ENCODE peak calls at places on chromosomes 6 and 20, in seven cellular contexts. W is H1, A is SK-N-SH, P is HCT116, F is HepG2, I is K562, T is GM12878. R is an unnamed sample.

GRCh38 chr6:138107078-138107751 is at the start of gene PERP:
- DNase-seq in W (no peak), A (peak), P (peak), F (peak), I (peak), T (no peak), R (peak)

GRCh38 chr20:61115627-61116026 is 136.4 kb upstream of the CDH4 start:
- DNase-seq in W (no peak), A (no peak), P (no peak), F (no peak), I (no peak), T (no peak), R (no peak)

GRCh38 chr20:56626367-56627121 is 2.6 kb upstream of the TFAP2C start:
- DNase-seq in W (peak), A (peak), P (peak), F (no peak), I (peak), T (no peak), R (no peak)

GRCh38 chr6:17472653-17473183 is 79.3 kb downstream of the CAP2 start:
- DNase-seq in W (no peak), A (peak), P (no peak), F (no peak), I (no peak), T (no peak), R (peak)

GRCh38 chr20:59985864-59986263 is 27.6 kb downstream of the CDH26 start:
- DNase-seq in W (no peak), A (no peak), P (no peak), F (no peak), I (no peak), T (no peak), R (no peak)

GRCh38 chr6:17045581-17046322 is 56.1 kb upstream of the STMND1 start:
- DNase-seq in W (no peak), A (no peak), P (no peak), F (no peak), I (no peak), T (no peak), R (no peak)

GRCh38 chr6:20028143-20028542 is 184.1 kb downstream of the MBOAT1 start:
- DNase-seq in W (no peak), A (no peak), P (peak), F (no peak), I (no peak), T (no peak), R (no peak)

GRCh38 chr6:154613137-154613676 is 102.7 kb upstream of the CNKSR3 start:
- DNase-seq in W (no peak), A (no peak), P (no peak), F (no peak), I (peak), T (no peak), R (no peak)

GRCh38 chr6:165571721-165572132 is 91.3 kb downstream of the PDE10A start:
- DNase-seq in W (no peak), A (no peak), P (no peak), F (no peak), I (no peak), T (no peak), R (no peak)

GRCh38 chr6:90294614-90294988 is 2.0 kb downstream of the BACH2 start:
- DNase-seq in W (no peak), A (peak), P (no peak), F (no peak), I (no peak), T (no peak), R (no peak)

GRCh38 chr20:51017313-51017712 is 5.6 kb downstream of the KCNG1 start:
- DNase-seq in W (no peak), A (no peak), P (no peak), F (no peak), I (no peak), T (no peak), R (no peak)

GRCh38 chr6:5622276-5623005 is 361.1 kb downstream of the FARS2 start:
- DNase-seq in W (no peak), A (no peak), P (no peak), F (no peak), I (no peak), T (no peak), R (no peak)

GRCh38 chr20:1022871-1023270 is 20.8 kb upstream of the RSPO4 start:
- DNase-seq in W (no peak), A (no peak), P (no peak), F (no peak), I (no peak), T (no peak), R (no peak)

GRCh38 chr6:35391240-35391968 is 49.0 kb downstream of the PPARD start:
- DNase-seq in W (no peak), A (no peak), P (peak), F (no peak), I (no peak), T (no peak), R (no peak)

GRCh38 chr6:152050451-152051195 is 243.1 kb downstream of the ESR1 start:
- DNase-seq in W (no peak), A (no peak), P (no peak), F (no peak), I (no peak), T (no peak), R (no peak)

GRCh38 chr6:26296857-26297648 is 67.9 kb upstream of the BTN3A2 start:
- DNase-seq in W (no peak), A (no peak), P (no peak), F (no peak), I (peak), T (no peak), R (no peak)

DNA sequence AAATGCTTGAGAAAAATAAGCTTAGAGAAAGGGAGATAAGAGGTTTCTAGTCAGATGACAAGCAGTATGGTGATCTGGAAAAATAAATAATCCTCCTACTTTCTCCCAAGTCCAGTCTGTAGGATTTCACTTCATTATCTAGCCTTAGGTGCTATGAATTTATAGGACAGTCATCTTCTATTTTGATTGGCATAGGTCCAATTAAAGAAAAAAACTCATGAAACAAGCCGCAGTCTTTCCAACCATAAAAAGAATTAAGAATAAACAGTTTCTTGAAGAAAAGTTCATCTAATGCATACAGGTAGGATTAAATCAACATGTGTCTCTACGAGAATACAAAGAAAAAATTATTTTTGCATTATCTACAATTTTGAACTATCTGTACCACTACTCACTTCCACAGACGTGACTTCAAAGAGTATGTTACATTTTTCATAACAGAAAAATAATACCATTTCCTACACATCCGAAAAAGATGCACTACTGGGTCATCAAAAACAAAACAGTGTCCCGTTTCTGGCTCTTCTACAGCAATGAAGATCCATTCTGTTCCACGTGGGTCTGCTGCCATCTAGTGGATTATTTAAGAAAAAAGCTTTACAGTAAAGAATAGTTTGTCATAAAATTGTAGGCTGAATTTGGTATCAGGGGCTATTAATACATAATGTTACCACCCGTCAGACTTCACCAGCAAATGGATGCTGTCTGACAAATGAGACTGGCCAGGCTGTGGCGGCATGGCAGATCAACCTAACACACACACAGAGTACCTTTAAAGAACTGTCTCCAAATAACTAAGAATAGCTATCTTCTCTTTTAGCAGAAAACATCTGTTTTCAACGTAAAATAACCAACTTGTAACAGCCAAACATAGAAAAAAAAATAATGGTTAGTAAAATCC is 28.9 kb downstream of the STX7 start:
- DNase-seq in W (no peak), A (peak), P (peak), F (peak), I (peak), T (peak), R (peak)
- TF ChIP-seq JUND in W (no peak), A (no peak), P (no peak), F (no peak), I (no peak), T (no peak), R (no peak)

GRCh38 chr20:63733117-63733516 is 3.3 kb upstream of the LIME1 start:
- DNase-seq in W (no peak), A (no peak), P (no peak), F (no peak), I (no peak), T (no peak), R (no peak)

GRCh38 chr20:63733579-63734081 is 2.8 kb upstream of the LIME1 start:
- DNase-seq in W (no peak), A (no peak), P (no peak), F (no peak), I (no peak), T (no peak), R (no peak)

GRCh38 chr20:63735859-63736718 is at the start of gene LIME1:
- DNase-seq in W (no peak), A (peak), P (no peak), F (no peak), I (peak), T (no peak), R (no peak)

GRCh38 chr20:63734946-63735858 is 1.3 kb upstream of the LIME1 start:
- DNase-seq in W (no peak), A (peak), P (no peak), F (no peak), I (peak), T (no peak), R (no peak)

GRCh38 chr20:63734111-63734945 is 2.1 kb upstream of the LIME1 start:
- DNase-seq in W (no peak), A (peak), P (no peak), F (no peak), I (peak), T (no peak), R (no peak)
- TF ChIP-seq JUND in W (no peak), A (no peak), P (no peak), F (peak), I (no peak), T (no peak), R (no peak)

DNA sequence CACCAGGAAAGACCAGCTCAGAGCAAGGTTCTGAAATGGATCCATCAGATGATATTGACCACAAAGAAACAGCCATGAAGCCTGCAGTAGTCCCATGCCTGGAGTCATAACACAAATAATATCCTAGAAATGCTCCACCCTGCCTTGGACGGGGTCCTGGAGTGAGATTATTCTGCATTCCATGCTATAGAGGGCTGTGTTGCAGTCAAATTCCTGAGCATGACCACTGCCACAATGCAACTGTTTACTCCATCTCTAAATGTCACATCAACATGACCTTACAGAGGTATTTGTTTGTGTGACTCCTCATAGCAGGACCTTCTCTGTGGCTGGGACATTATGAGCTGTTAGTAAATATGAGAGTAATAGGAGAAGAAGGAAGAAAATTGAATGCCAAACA is 257.5 kb upstream of the TCF21 start:
- DNase-seq in W (no peak), A (no peak), P (no peak), F (peak), I (no peak), T (no peak), R (no peak)
- TF ChIP-seq JUND in W (no peak), A (no peak), P (no peak), F (no peak), I (no peak), T (no peak), R (no peak)

DNA sequence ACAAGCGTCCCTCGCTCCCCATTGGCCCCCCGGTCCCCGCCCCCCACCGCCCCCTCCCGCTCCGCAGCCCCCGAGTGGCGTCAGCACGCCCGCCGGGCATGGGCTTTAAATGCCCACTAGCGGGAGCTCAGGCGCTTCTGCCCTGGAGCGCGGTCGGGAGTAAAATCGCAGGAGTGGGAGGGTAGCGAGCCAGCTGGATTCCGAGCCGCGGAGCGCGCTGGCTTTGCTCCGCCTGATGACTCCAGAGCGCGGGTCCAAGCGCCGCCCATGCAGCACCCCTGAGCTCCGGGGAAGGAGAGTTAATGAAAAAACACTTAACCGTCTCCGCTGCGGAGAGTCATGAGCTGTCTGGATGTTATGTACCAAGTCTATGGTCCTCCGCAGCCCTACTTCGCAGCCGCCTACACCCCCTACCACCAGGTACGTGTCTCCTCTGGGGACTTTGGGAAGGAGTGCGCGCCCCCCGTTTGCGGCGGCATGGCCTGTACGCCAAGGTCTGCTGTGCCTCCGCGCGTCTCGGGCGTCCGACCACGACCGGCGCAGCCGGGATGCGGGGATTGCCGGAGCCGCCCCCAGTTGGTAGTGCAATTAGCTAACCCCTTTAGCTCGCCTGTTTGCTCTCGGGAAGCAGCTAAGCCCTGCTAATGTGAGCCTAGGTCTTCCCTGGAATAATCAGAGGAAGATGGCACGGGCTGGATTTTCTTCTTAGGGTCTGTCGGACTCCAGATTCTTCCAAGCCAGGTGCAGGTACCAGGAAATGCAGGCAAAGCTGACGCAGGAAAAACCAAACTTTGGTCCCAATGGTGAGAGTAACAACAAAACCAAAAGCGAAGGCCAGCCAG is at the start of gene VGLL2:
- DNase-seq in W (no peak), A (peak), P (no peak), F (peak), I (no peak), T (no peak), R (no peak)
- TF ChIP-seq JUND in W (no peak), A (no peak), P (no peak), F (no peak), I (no peak), T (no peak), R (no peak)

DNA sequence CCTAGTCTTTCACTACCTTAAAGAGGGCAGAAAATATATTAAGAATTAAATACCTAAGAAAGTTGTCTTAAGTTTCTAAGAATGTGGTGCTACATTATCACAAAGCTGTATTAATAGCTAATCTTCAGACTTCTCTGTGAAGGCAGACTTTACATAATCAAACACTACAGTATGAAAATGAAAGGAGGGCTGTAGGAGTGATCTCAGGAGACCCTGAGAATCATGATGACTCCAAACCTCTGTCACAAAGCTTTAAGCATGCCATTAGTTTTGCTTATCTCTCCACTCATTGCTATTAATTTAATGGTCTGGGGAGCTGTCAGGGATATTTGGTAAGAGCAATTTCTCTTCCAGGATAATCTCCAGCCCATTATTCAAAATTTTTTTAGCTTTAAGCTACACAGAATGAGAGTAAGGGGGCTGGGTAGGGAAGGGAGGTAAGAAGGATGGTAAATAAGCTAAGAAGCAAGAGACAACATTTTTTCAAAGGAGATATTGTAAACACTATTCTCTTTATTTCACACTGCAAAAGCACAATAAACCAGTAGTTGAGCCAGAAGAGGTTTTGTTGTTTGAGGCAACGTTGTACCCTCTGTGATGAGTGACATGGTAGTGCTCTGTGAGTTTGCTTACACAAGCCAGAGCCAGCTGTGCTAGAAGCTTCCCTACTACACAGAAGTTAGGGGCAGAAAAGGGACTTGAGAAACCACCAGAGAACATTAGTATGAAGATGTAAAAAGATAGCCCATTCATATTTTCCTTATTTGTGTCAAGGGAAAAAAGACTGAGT is 258.8 kb downstream of the GMDS start:
- DNase-seq in W (no peak), A (no peak), P (no peak), F (no peak), I (no peak), T (no peak), R (no peak)
- TF ChIP-seq JUND in W (no peak), A (peak), P (no peak), F (no peak), I (no peak), T (no peak), R (no peak)

GRCh38 chr20:47773381-47773786 is 11.9 kb downstream of the SULF2 start:
- DNase-seq in W (no peak), A (no peak), P (no peak), F (no peak), I (no peak), T (no peak), R (no peak)
- TF ChIP-seq JUND in W (no peak), A (no peak), P (no peak), F (no peak), I (no peak), T (no peak), R (no peak)

GRCh38 chr20:44734938-44735337 is 10.7 kb upstream of the KCNK15 start:
- DNase-seq in W (no peak), A (no peak), P (no peak), F (no peak), I (no peak), T (no peak), R (no peak)
- TF ChIP-seq JUND in W (no peak), A (no peak), P (no peak), F (no peak), I (no peak), T (no peak), R (no peak)

GRCh38 chr6:126773122-126773805 is 345.2 kb upstream of the RSPO3 start:
- DNase-seq in W (no peak), A (no peak), P (no peak), F (no peak), I (no peak), T (no peak), R (no peak)
- TF ChIP-seq JUND in W (no peak), A (no peak), P (no peak), F (no peak), I (no peak), T (no peak), R (no peak)

DNA sequence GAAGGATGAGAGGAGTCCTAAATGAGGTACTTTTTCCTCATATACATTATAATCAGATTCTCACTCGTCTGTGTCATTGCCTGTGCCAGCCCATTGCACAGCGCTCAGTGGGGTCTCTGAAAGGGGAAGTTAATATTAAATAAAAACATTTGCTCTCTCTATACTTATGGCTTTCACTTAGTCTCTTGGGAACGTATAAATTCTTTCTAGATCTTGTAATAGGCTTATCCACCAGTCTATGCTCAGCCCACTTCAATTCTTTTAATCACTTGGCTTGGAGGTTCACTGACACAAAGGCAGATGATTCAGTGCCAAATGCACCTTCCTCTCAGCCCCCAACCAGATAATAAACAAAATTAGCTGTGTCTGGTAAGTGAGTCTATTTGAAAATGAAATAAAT is 164.3 kb upstream of the OGFRL1 start:
- DNase-seq in W (no peak), A (no peak), P (no peak), F (no peak), I (no peak), T (no peak), R (no peak)
- TF ChIP-seq JUND in W (no peak), A (no peak), P (no peak), F (no peak), I (no peak), T (no peak), R (no peak)

GRCh38 chr6:122831511-122831910 is 42.5 kb downstream of the SMPDL3A start:
- DNase-seq in W (no peak), A (no peak), P (no peak), F (no peak), I (no peak), T (no peak), R (no peak)

GRCh38 chr6:122829456-122829855 is 40.4 kb downstream of the SMPDL3A start:
- DNase-seq in W (no peak), A (no peak), P (no peak), F (no peak), I (no peak), T (no peak), R (no peak)

GRCh38 chr6:122838060-122838780 is 49.2 kb downstream of the SMPDL3A start:
- DNase-seq in W (no peak), A (peak), P (no peak), F (peak), I (no peak), T (no peak), R (peak)

GRCh38 chr6:122833229-122833556 is 44.1 kb downstream of the SMPDL3A start:
- DNase-seq in W (no peak), A (no peak), P (no peak), F (no peak), I (no peak), T (no peak), R (no peak)

GRCh38 chr6:122832515-122833228 is 43.6 kb downstream of the SMPDL3A start:
- DNase-seq in W (no peak), A (no peak), P (no peak), F (no peak), I (no peak), T (no peak), R (no peak)
- TF ChIP-seq JUND in W (no peak), A (no peak), P (no peak), F (no peak), I (no peak), T (no peak), R (no peak)